ENCODE peak calls at places on chromosomes 13 and 19, in six cellular contexts. H is ovary; U is activated CD4-positive, alpha-beta T cell treated with anti-CD3 and anti-CD28 coated beads for 4 hours; Q is breast epithelium; F is EL; B is stimulated activated CD4-positive, alpha-beta T cell treated with anti-CD3 and anti-CD28 coated beads, Interleukin-1b, Interleukin-23, amount 100 ng/mL, for 24 hours. O is an unnamed sample.

GRCh38 chr19:45079911-45080469 is 930 bp downstream of the GEMIN7 start:
- DNase-seq in U (no peak), Q (no peak), B (no peak), H (no peak), F (no peak), O (no peak)

GRCh38 chr19:38095411-38096308 is 128.4 kb downstream of the DPF1 start:
- DNase-seq in H (peak), B (peak), Q (peak), U (peak), F (peak), O (peak)

GRCh38 chr19:1068111-1069001 is 1.4 kb downstream of the ARHGAP45 start:
- DNase-seq in F (no peak), Q (no peak), H (no peak), U (peak), B (no peak), O (no peak)

GRCh38 chr19:8575467-8575997 is 1.7 kb downstream of the MYO1F start:
- DNase-seq in F (peak), U (peak), B (no peak), H (no peak), Q (no peak), O (no peak)

GRCh38 chr19:54373781-54374266 is 9.1 kb upstream of the LAIR1 start:
- DNase-seq in B (no peak), F (no peak), U (no peak), H (no peak), Q (no peak), O (no peak)

GRCh38 chr19:29054886-29055675 is 157.9 kb downstream of the UQCRFS1 start:
- DNase-seq in F (no peak), B (no peak), Q (no peak), H (no peak), U (no peak), O (no peak)

GRCh38 chr19:29478578-29479565 is 46.9 kb upstream of the VSTM2B start:
- DNase-seq in H (no peak), F (peak), B (no peak), Q (no peak), U (no peak), O (no peak)

GRCh38 chr13:100633461-100633860 is 41.1 kb downstream of the TMTC4 start:
- DNase-seq in F (peak), Q (no peak), H (no peak), B (no peak), U (no peak), O (no peak)

GRCh38 chr13:94559201-94559795 is 36.7 kb downstream of the TGDS start:
- DNase-seq in U (no peak), H (no peak), B (no peak), F (no peak), Q (no peak), O (no peak)

GRCh38 chr13:106573279-106573831 is 5.4 kb upstream of the ARGLU1 start:
- DNase-seq in U (no peak), B (no peak), Q (no peak), F (peak), H (no peak), O (no peak)

GRCh38 chr13:106418556-106418955 is 116.9 kb downstream of the EFNB2 start:
- DNase-seq in H (no peak), U (no peak), Q (no peak), F (peak), B (no peak), O (no peak)

GRCh38 chr19:39550197-39550596 is 10.2 kb upstream of the EID2 start:
- DNase-seq in F (no peak), Q (no peak), B (no peak), H (no peak), U (no peak), O (no peak)

GRCh38 chr19:49912965-49913685 is 15.9 kb upstream of the ATF5 start:
- DNase-seq in Q (no peak), F (no peak), H (peak), B (no peak), U (no peak), O (no peak)

GRCh38 chr13:103799028-103799427 is 732.8 kb upstream of the SLC10A2 start:
- DNase-seq in U (no peak), B (no peak), H (no peak), F (no peak), Q (no peak), O (no peak)

GRCh38 chr19:33697766-33698165 is 76.0 kb downstream of the CHST8 start:
- DNase-seq in H (no peak), F (no peak), U (no peak), Q (no peak), B (no peak), O (no peak)

GRCh38 chr19:49347835-49348234 is 12.6 kb downstream of the CD37 start:
- DNase-seq in U (no peak), Q (no peak), H (no peak), B (no peak), F (peak), O (no peak)

GRCh38 chr13:34357435-34358232 is 539.7 kb downstream of the RFC3 start:
- DNase-seq in Q (no peak), F (peak), U (no peak), H (no peak), B (no peak), O (no peak)

GRCh38 chr13:40770934-40771618 is at the start of gene MRPS31:
- DNase-seq in B (peak), Q (peak), F (peak), H (peak), U (peak), O (peak)

GRCh38 chr19:48991823-48992570 is 1.1 kb downstream of the GYS1 start:
- DNase-seq in F (peak), Q (peak), U (no peak), H (peak), B (no peak), O (peak)

GRCh38 chr13:27293873-27294515 is 23.4 kb downstream of the RASL11A start:
- DNase-seq in H (no peak), B (no peak), F (no peak), Q (no peak), U (no peak), O (no peak)

GRCh38 chr19:18274303-18274775 is at the start of gene IQCN:
- DNase-seq in U (no peak), B (no peak), H (peak), Q (peak), F (no peak), O (peak)

GRCh38 chr13:90416519-90416918 is 931.0 kb upstream of the MIR17HG start:
- DNase-seq in F (peak), B (no peak), Q (peak), U (no peak), H (no peak), O (no peak)

GRCh38 chr13:35917252-35917941 is 213.8 kb downstream of the DCLK1 start:
- DNase-seq in Q (no peak), B (no peak), F (peak), H (no peak), U (no peak), O (no peak)

GRCh38 chr13:24203726-24204295 is 43.3 kb downstream of the SPATA13 start:
- DNase-seq in H (no peak), U (no peak), Q (no peak), F (no peak), B (no peak), O (no peak)

GRCh38 chr13:40026174-40026585 is 370.7 kb downstream of the COG6 start:
- DNase-seq in B (peak), U (peak), H (no peak), F (no peak), Q (no peak), O (no peak)

GRCh38 chr19:42410371-42410770 is 16.8 kb downstream of the LIPE start:
- DNase-seq in F (no peak), B (no peak), Q (no peak), H (no peak), U (no peak), O (no peak)

GRCh38 chr13:77511552-77511951 is 24.0 kb upstream of the SCEL start:
- DNase-seq in Q (no peak), U (no peak), H (no peak), F (no peak), B (no peak), O (no peak)

GRCh38 chr19:40467007-40467565 is 285 bp downstream of the SPTBN4 start:
- DNase-seq in F (no peak), B (no peak), H (peak), Q (no peak), U (no peak), O (no peak)

GRCh38 chr13:113029487-113030258 is 60.7 kb downstream of the MCF2L start:
- DNase-seq in U (peak), H (peak), Q (no peak), F (peak), B (no peak), O (peak)

GRCh38 chr13:28034256-28034655 is 45.8 kb upstream of the URAD start:
- DNase-seq in H (no peak), Q (no peak), B (no peak), F (no peak), U (no peak), O (no peak)

GRCh38 chr13:25253702-25254101 is 33.6 kb downstream of the MTMR6 start:
- DNase-seq in Q (no peak), B (no peak), H (no peak), F (no peak), U (no peak), O (no peak)

GRCh38 chr19:13770013-13770635 is 4.1 kb upstream of the C19orf53 start:
- DNase-seq in Q (no peak), U (no peak), F (no peak), H (no peak), B (no peak), O (no peak)

GRCh38 chr19:42563352-42564210 is 31.1 kb downstream of the CEACAM8 start:
- DNase-seq in Q (no peak), U (peak), B (no peak), H (no peak), F (peak), O (no peak)